ENCODE peak calls at places on chromosomes 16 and 17, in six cellular contexts. H is activated T-cell treated with anti-CD3 and anti-CD28 coated beads, Interleukin-2, amount 50 U/mL, for 72 hours; Z is B cell; X is cardiac muscle cell; U is SHP77; R is mammary epithelial cell. Y is an unnamed sample.

GRCh38 chr17:42814633-42815399 is 9.3 kb downstream of the BECN1 start:
- DNase-seq in H (no peak), Z (no peak), X (peak), U (no peak), R (peak), Y (no peak)

GRCh38 chr17:21522755-21523154 is 146.6 kb downstream of the KCNJ12 start:
- DNase-seq in H (no peak), Z (no peak), X (no peak), U (no peak), R (no peak), Y (no peak)

GRCh38 chr17:60514053-60514452 is 12.0 kb downstream of the APPBP2 start:
- DNase-seq in H (no peak), Z (no peak), X (no peak), U (no peak), R (no peak), Y (no peak)

GRCh38 chr16:55656695-55657092 is 906 bp downstream of the SLC6A2 start:
- DNase-seq in H (no peak), Z (no peak), X (no peak), U (no peak), R (no peak), Y (no peak)

GRCh38 chr17:76005263-76006149 is 4.9 kb downstream of the CDK3 start:
- DNase-seq in H (peak), Z (peak), X (peak), U (peak), R (peak), Y (peak)

GRCh38 chr17:8468109-8468508 is 32.4 kb downstream of the NDEL1 start:
- DNase-seq in H (no peak), Z (no peak), X (no peak), U (no peak), R (no peak), Y (no peak)

GRCh38 chr17:56751145-56751743 is 82.5 kb downstream of the C17orf67 start:
- DNase-seq in H (no peak), Z (no peak), X (no peak), U (no peak), R (no peak), Y (no peak)

GRCh38 chr16:86566601-86566965 is at the start of gene FOXC2:
- DNase-seq in H (peak), Z (peak), X (peak), U (no peak), R (peak), Y (peak)

GRCh38 chr16:66278604-66279262 is 87.8 kb upstream of the CDH5 start:
- DNase-seq in H (no peak), Z (no peak), X (no peak), U (no peak), R (peak), Y (no peak)

GRCh38 chr17:10628756-10629155 is 28.4 kb downstream of the MYH3 start:
- DNase-seq in H (peak), Z (no peak), X (no peak), U (no peak), R (no peak), Y (peak)

GRCh38 chr16:81711609-81712329 is 67.3 kb upstream of the PLCG2 start:
- DNase-seq in H (no peak), Z (no peak), X (peak), U (no peak), R (peak), Y (no peak)

GRCh38 chr16:15518412-15519351 is 84.3 kb downstream of the BMERB1 start:
- DNase-seq in H (no peak), Z (no peak), X (peak), U (no peak), R (no peak), Y (peak)

GRCh38 chr17:42459983-42460300 is 1.3 kb downstream of the ATP6V0A1 start:
- DNase-seq in H (peak), Z (peak), X (peak), U (no peak), R (peak), Y (no peak)

GRCh38 chr17:57035971-57036481 is 49.0 kb upstream of the AKAP1 start:
- DNase-seq in H (no peak), Z (no peak), X (no peak), U (no peak), R (peak), Y (no peak)

GRCh38 chr16:88421871-88422433 is 31.1 kb upstream of the ZFPM1 start:
- DNase-seq in H (no peak), Z (no peak), X (no peak), U (no peak), R (no peak), Y (no peak)

GRCh38 chr16:7246578-7246977 is 86.1 kb upstream of the RBFOX1 start:
- DNase-seq in H (no peak), Z (no peak), X (no peak), U (no peak), R (no peak), Y (no peak)

GRCh38 chr17:39665642-39666221 is 583 bp downstream of the TCAP start:
- DNase-seq in H (no peak), Z (peak), X (no peak), U (peak), R (no peak), Y (no peak)

GRCh38 chr17:28493467-28493866 is 12.7 kb upstream of the FOXN1 start:
- DNase-seq in H (no peak), Z (no peak), X (peak), U (no peak), R (no peak), Y (no peak)

GRCh38 chr16:77191259-77191969 is 424 bp downstream of the MON1B start:
- DNase-seq in H (peak), Z (no peak), X (peak), U (no peak), R (no peak), Y (no peak)

GRCh38 chr16:11198817-11199216 is 57.2 kb downstream of the SOCS1 start:
- DNase-seq in H (no peak), Z (no peak), X (no peak), U (no peak), R (peak), Y (no peak)

GRCh38 chr17:72536788-72537187 is 416.0 kb downstream of the SOX9 start:
- DNase-seq in H (no peak), Z (no peak), X (no peak), U (no peak), R (no peak), Y (no peak)

GRCh38 chr16:69329369-69330285 is 761 bp downstream of the PDF start:
- DNase-seq in H (peak), Z (peak), X (no peak), U (no peak), R (peak), Y (peak)